ENCODE peak calls at places on chromosomes 11 and 22, in four cellular contexts. P is vagina, L is GM12865, C is fibroblast of lung. X is an unnamed sample.

GRCh38 chr11:72751293-72752087 is 718 bp downstream of the ARAP1 start:
- DNase-seq in P (no peak), L (no peak), C (no peak), X (no peak)

GRCh38 chr11:123973816-123974215 is 3.8 kb downstream of the OR10S1 start:
- DNase-seq in P (no peak), L (no peak), C (peak; percentile 81), X (peak; percentile 76)

GRCh38 chr22:50677493-50678217 is 5.0 kb downstream of the SHANK3 start:
- DNase-seq in P (peak; percentile 88), L (no peak), C (no peak), X (no peak)

GRCh38 chr11:67541198-67541597 is 18.0 kb upstream of the CABP2 start:
- DNase-seq in P (no peak), L (no peak), C (no peak), X (no peak)

GRCh38 chr22:44486538-44486937 is 11.5 kb downstream of the RTL6 start:
- DNase-seq in P (no peak), L (no peak), C (peak; percentile 20), X (no peak)

GRCh38 chr11:105937738-105938137 is 84.3 kb downstream of the MSANTD4 start:
- DNase-seq in P (no peak), L (no peak), C (peak; percentile 58), X (peak; percentile 5)

GRCh38 chr11:111307472-111308108 is 9.2 kb downstream of the POU2AF3 start:
- DNase-seq in P (no peak), L (no peak), C (no peak), X (no peak)

GRCh38 chr22:22750335-22751042 is 106.1 kb downstream of the GGTLC2 start:
- DNase-seq in P (peak; percentile 91), L (no peak), C (no peak), X (no peak)

GRCh38 chr22:50190182-50190951 is 4.7 kb downstream of the TRABD start:
- DNase-seq in P (no peak), L (peak; percentile 95), C (peak; percentile 55), X (peak; percentile 52)

GRCh38 chr11:56783448-56784041 is 35.0 kb upstream of the OR9G4 start:
- DNase-seq in P (no peak), L (peak; percentile 69), C (peak; percentile 39), X (peak; percentile 75)

GRCh38 chr11:60130496-60130895 is 42.0 kb downstream of the MS4A2 start:
- DNase-seq in P (no peak), L (peak; percentile 41), C (no peak), X (peak; percentile 1)

GRCh38 chr11:110478410-110478809 is 48.7 kb downstream of the FDX1 start:
- DNase-seq in P (no peak), L (no peak), C (no peak), X (no peak)

GRCh38 chr11:13786688-13787087 is 118.2 kb downstream of the FAR1 start:
- DNase-seq in P (no peak), L (no peak), C (no peak), X (no peak)

GRCh38 chr11:18615628-18616392 is 16.2 kb downstream of the MISFA start:
- DNase-seq in P (no peak), L (peak; percentile 78), C (peak; percentile 19), X (peak; percentile 59)

GRCh38 chr22:32644252-32645100 is 157.0 kb upstream of the TIMP3 start:
- DNase-seq in P (no peak), L (peak; percentile 25), C (peak; percentile 48), X (no peak)

GRCh38 chr11:32827276-32827675 is 2.5 kb upstream of the PRRG4 start:
- DNase-seq in P (no peak), L (no peak), C (no peak), X (no peak)

GRCh38 chr22:31036671-31037550 is 44.2 kb upstream of the SMTN start:
- DNase-seq in P (no peak), L (no peak), C (peak; percentile 33), X (peak; percentile 57)

GRCh38 chr22:27116295-27116694 is 458.9 kb downstream of the MIAT start:
- DNase-seq in P (no peak), L (no peak), C (peak; percentile 54), X (no peak)

GRCh38 chr11:46762248-46762647 is 43.2 kb downstream of the F2 start:
- DNase-seq in P (no peak), L (no peak), C (no peak), X (no peak)

GRCh38 chr11:75398906-75399305 is 412 bp upstream of the RPS3 start:
- DNase-seq in P (no peak), L (no peak), C (no peak), X (no peak)

GRCh38 chr22:41286639-41287091 is 678 bp upstream of the RANGAP1 start:
- DNase-seq in P (no peak), L (peak; percentile 74), C (peak; percentile 26), X (peak; percentile 25)

GRCh38 chr11:12543596-12544415 is 130.4 kb upstream of the TEAD1 start:
- DNase-seq in P (no peak), L (no peak), C (no peak), X (no peak)

GRCh38 chr22:37455896-37456295 is 28.6 kb upstream of the ELFN2 start:
- DNase-seq in P (no peak), L (no peak), C (peak; percentile 21), X (no peak)

GRCh38 chr22:27231266-27231665 is 570.3 kb downstream of the MN1 start:
- DNase-seq in P (no peak), L (no peak), C (no peak), X (no peak)

GRCh38 chr11:73265853-73266643 is 6.1 kb upstream of the P2RY6 start:
- DNase-seq in P (peak; percentile 82), L (no peak), C (no peak), X (no peak)

GRCh38 chr11:61193596-61193995 is 9.7 kb upstream of the PGA3 start:
- DNase-seq in P (no peak), L (no peak), C (no peak), X (no peak)

GRCh38 chr11:129803533-129803932 is 12.1 kb upstream of the TMEM45B start:
- DNase-seq in P (no peak), L (no peak), C (no peak), X (no peak)

GRCh38 chr11:125886997-125887372 is 483 bp upstream of the HYLS1 start:
- DNase-seq in P (no peak), L (peak; percentile 88), C (peak; percentile 10), X (peak; percentile 47)

GRCh38 chr22:43346521-43346929 is 3.4 kb upstream of the SCUBE1 start:
- DNase-seq in P (no peak), L (peak; percentile 67), C (peak; percentile 7), X (peak; percentile 10)

GRCh38 chr11:110565690-110566336 is 136.1 kb downstream of the FDX1 start:
- DNase-seq in P (no peak), L (no peak), C (no peak), X (no peak)

GRCh38 chr11:45812581-45813548 is 7.9 kb downstream of the SLC35C1 start:
- DNase-seq in P (no peak), L (no peak), C (no peak), X (no peak)

GRCh38 chr11:10373340-10373739 is 68.5 kb downstream of the ADM start:
- DNase-seq in P (no peak), L (no peak), C (peak; percentile 76), X (peak; percentile 47)

GRCh38 chr11:68845351-68846002 is 3.8 kb upstream of the CPT1A start:
- DNase-seq in P (no peak), L (no peak), C (no peak), X (peak; percentile 7)

GRCh38 chr22:48968201-48968959 is 859.3 kb downstream of the BRD1 start:
- DNase-seq in P (peak; percentile 82), L (no peak), C (no peak), X (no peak)
- TF ChIP-seq CTCF in P (no peak), L (no peak), C (no peak), X (no peak)

GRCh38 chr22:24474649-24475048 is 20.5 kb upstream of the UPB1 start:
- DNase-seq in P (no peak), L (no peak), C (peak; percentile 87), X (no peak)
- H3K4me3 ChIP-seq in P (no peak overlapping the region), L (no peak overlapping the region), C (no peak overlapping the region), X (no peak overlapping the region)

GRCh38 chr11:118434553-118435232 is 1.6 kb upstream of the KMT2A start:
- DNase-seq in P (no peak), L (peak; percentile 28), C (peak; percentile 53), X (peak; percentile 24)
- TF ChIP-seq CTCF in P (no peak), L (no peak), C (no peak), X (no peak)

GRCh38 chr11:2271327-2272240 is 1.2 kb upstream of the ASCL2 start:
- DNase-seq in P (peak; percentile 91), L (no peak), C (no peak), X (no peak)
- H3K4me3 ChIP-seq in P (peak overlapping the region; percentile 62), L (no peak overlapping the region), C (no peak overlapping the region), X (no peak overlapping the region)

GRCh38 chr11:114736806-114737205 is 58.5 kb downstream of the NXPE2 start:
- DNase-seq in P (no peak), L (no peak), C (no peak), X (no peak)

DNA sequence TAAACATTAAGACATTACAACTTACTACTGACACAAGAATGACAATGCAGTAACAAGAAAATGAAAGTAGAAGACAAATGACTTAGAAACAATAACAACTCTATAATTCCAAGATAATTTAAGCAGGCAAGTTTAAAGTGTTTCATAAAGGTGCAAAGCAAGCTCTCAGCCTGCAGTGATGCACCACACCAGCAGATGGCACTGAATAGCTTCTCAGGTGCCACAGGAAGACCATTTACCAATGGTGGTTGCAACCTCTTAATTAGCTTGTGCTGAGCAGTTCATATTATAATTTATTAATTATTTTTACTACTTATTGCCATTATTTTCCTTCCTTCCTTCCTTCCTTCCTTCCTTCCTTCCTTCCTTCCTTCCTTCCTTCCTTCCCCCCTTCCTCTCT is 60.6 kb downstream of the NXPE2 start:
- DNase-seq in P (no peak), L (peak; percentile 67), C (peak; percentile 39), X (peak; percentile 48)
- TF ChIP-seq CTCF in P (peak; percentile 46), L (peak; percentile 84), C (peak; percentile 69), X (peak; percentile 81)

GRCh38 chr11:17209939-17210245 is 2.1 kb upstream of the PIK3C2A start:
- DNase-seq in P (no peak), L (no peak), C (no peak), X (no peak)
- H3K4me3 ChIP-seq in P (no peak overlapping the region), L (no peak overlapping the region), C (no peak overlapping the region), X (no peak overlapping the region)

GRCh38 chr11:128553662-128554392 is 33.5 kb downstream of the ETS1 start:
- DNase-seq in P (no peak), L (peak; percentile 57), C (no peak), X (peak; percentile 72)
- TF ChIP-seq CTCF in P (no peak), L (peak; percentile 19), C (peak; percentile 37), X (peak; percentile 34)